ENCODE peak calls at places on chromosomes 12 and 14, in eight cellular contexts. O is tibial nerve; I is CD4-positive, alpha-beta memory T cell; G is SJSA1; C is aorta; J is esophagus muscularis mucosa; W is GM12878; F is right lobe of liver. V is an unnamed sample.

GRCh38 chr14:81246561-81247270 is 26.0 kb upstream of the GTF2A1 start:
- DNase-seq in O (no peak), I (no peak), G (no peak), C (no peak), J (peak; percentile 45), W (no peak), F (no peak), V (no peak)

GRCh38 chr14:53054457-53054856 is 98.7 kb downstream of the DDHD1 start:
- DNase-seq in O (no peak), I (no peak), G (no peak), C (no peak), J (no peak), W (no peak), F (no peak), V (no peak)

GRCh38 chr12:107847430-107847829 is 72.9 kb downstream of the ASCL4 start:
- DNase-seq in O (no peak), I (no peak), G (no peak), C (no peak), J (no peak), W (no peak), F (no peak), V (no peak)

GRCh38 chr12:123905319-123905925 is 67.2 kb downstream of the CCDC92 start:
- DNase-seq in O (peak; percentile 70), I (peak; percentile 65), G (peak; percentile 61), C (peak; percentile 68), J (no peak), W (peak; percentile 9), F (peak; percentile 35), V (peak; percentile 76)

GRCh38 chr14:55955175-55955574 is 163.0 kb upstream of the PELI2 start:
- DNase-seq in O (no peak), I (no peak), G (no peak), C (no peak), J (no peak), W (no peak), F (no peak), V (no peak)

GRCh38 chr14:64708148-64709004 is 4.2 kb downstream of the PLEKHG3 start:
- DNase-seq in O (no peak), I (peak; percentile 85), G (peak; percentile 63), C (peak; percentile 80), J (no peak), W (no peak), F (peak; percentile 80), V (no peak)

GRCh38 chr12:116297224-116297834 is 19.8 kb upstream of the MED13L start:
- DNase-seq in O (no peak), I (no peak), G (no peak), C (no peak), J (no peak), W (no peak), F (no peak), V (no peak)

GRCh38 chr14:44979740-44980346 is 17.9 kb downstream of the TOGARAM1 start:
- DNase-seq in O (no peak), I (no peak), G (no peak), C (no peak), J (no peak), W (no peak), F (peak; percentile 34), V (no peak)

GRCh38 chr12:124517260-124518050 is 50.0 kb downstream of the NCOR2 start:
- DNase-seq in O (peak; percentile 57), I (no peak), G (peak; percentile 61), C (peak; percentile 87), J (no peak), W (no peak), F (peak; percentile 74), V (no peak)

GRCh38 chr12:49693931-49694439 is 13.2 kb downstream of the FMNL3 start:
- DNase-seq in O (no peak), I (no peak), G (no peak), C (no peak), J (no peak), W (no peak), F (no peak), V (no peak)

GRCh38 chr12:119911147-119911546 is 34.0 kb upstream of the CIT start:
- DNase-seq in O (no peak), I (no peak), G (no peak), C (no peak), J (no peak), W (no peak), F (no peak), V (no peak)

GRCh38 chr14:26926585-26926984 is 328.8 kb upstream of the NOVA1 start:
- DNase-seq in O (no peak), I (no peak), G (no peak), C (no peak), J (no peak), W (no peak), F (no peak), V (no peak)

DNA sequence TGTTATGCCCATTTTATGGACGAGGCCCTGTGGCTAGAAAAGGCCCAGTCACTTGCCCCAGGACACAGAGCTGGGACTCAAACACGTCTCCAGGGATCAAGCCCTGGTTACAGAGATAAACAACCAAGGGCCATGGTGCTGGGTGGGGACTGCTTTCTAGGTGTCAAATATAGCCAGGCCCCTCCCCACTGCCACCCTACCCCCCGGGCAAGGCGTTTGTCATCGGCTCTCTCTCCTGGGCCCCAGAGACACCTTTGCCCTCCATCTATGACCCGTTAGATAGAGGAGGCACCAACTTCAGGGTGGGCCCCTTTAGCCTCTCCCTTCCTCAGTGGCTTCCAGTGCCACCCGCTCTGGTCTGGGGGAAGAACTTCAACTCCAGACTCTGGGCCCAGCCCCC is 18.0 kb downstream of the LTBP2 start:
- DNase-seq in O (no peak), I (no peak), G (no peak), C (no peak), J (no peak), W (no peak), F (no peak), V (no peak)
- H3K27ac ChIP-seq in O (peak overlapping the region; percentile 5), I (no peak overlapping the region), G (no peak overlapping the region), C (peak overlapping the region; percentile 34), J (peak overlapping the region; percentile 80), W (no peak overlapping the region), F (no peak overlapping the region), V (no peak overlapping the region)

GRCh38 chr12:81333812-81334211 is 255.9 kb downstream of the ACSS3 start:
- DNase-seq in O (no peak), I (no peak), G (no peak), C (no peak), J (no peak), W (no peak), F (no peak), V (no peak)

GRCh38 chr12:81327458-81327857 is 249.6 kb downstream of the ACSS3 start:
- DNase-seq in O (no peak), I (no peak), G (no peak), C (no peak), J (no peak), W (no peak), F (no peak), V (no peak)

GRCh38 chr12:81329088-81329487 is 251.2 kb downstream of the ACSS3 start:
- DNase-seq in O (no peak), I (no peak), G (no peak), C (no peak), J (no peak), W (no peak), F (no peak), V (no peak)

GRCh38 chr12:81330480-81330879 is 252.6 kb downstream of the ACSS3 start:
- DNase-seq in O (no peak), I (no peak), G (no peak), C (no peak), J (no peak), W (no peak), F (no peak), V (no peak)

DNA sequence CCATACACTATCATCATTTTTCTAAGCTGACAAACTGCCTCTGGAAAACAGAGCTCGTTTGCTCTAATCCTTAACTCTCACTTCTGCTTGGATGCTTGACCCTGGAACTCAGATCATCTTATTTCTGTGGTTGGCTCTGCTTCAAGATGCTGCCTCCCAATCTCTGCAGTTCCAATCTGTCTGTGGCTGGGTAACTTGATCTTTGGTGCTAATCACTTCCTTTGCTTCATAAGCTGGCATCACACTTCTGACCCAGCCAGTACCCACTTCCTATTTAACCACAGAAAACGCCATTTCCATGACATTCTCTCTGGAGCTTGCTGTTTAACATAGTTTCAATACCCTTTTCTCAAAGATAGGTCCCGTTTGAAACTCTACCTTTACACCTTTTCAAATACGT is 254.2 kb downstream of the ACSS3 start:
- DNase-seq in O (no peak), I (no peak), G (no peak), C (no peak), J (no peak), W (no peak), F (no peak), V (no peak)
- H3K27ac ChIP-seq in O (no peak overlapping the region), I (no peak overlapping the region), G (no peak overlapping the region), C (no peak overlapping the region), J (no peak overlapping the region), W (no peak overlapping the region), F (no peak overlapping the region), V (no peak overlapping the region)

GRCh38 chr14:73463411-73463810 is 5.1 kb upstream of the NUMB start:
- DNase-seq in O (peak; percentile 68), I (no peak), G (no peak), C (peak; percentile 77), J (no peak), W (no peak), F (no peak), V (peak; percentile 75)

GRCh38 chr14:73461478-73462077 is 3.2 kb upstream of the NUMB start:
- DNase-seq in O (no peak), I (no peak), G (no peak), C (no peak), J (no peak), W (no peak), F (no peak), V (no peak)

GRCh38 chr14:73460691-73461127 is 2.4 kb upstream of the NUMB start:
- DNase-seq in O (peak; percentile 26), I (no peak), G (no peak), C (no peak), J (no peak), W (no peak), F (no peak), V (no peak)

GRCh38 chr14:73462815-73463214 is 4.5 kb upstream of the NUMB start:
- DNase-seq in O (no peak), I (no peak), G (no peak), C (no peak), J (no peak), W (no peak), F (no peak), V (no peak)

DNA sequence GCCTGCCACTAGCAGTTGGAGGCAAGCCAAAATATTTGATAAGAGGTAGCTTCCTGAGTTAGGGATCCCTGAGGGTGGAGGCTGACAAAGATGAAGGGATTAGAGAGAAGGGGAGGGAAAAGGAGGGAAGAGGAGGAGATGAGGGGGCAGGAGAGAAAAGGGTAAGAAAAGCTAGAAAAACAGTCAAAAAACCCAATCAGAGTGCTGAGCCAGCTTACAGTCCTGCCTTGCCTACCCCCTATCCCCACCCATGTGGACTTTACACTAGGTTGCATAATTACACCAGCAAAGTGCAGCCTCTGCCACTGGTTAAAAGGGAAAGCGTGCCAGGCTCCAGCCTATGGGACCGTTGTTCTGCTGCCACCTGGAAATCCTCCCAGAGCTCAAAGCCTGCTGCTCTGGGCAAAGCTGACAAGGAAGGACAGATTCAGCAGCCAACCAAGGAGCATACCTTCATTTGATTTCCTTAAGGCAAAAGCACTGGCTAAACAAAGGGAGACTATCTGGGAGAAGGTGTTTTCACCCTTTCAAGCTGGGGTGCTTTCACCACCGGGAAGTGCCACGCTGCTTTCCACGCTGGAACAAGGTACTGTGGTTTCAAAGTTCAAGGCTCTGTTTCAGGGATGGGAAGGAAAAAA is 3.9 kb upstream of the NUMB start:
- DNase-seq in O (no peak), I (no peak), G (no peak), C (peak; percentile 60), J (no peak), W (no peak), F (peak; percentile 84), V (no peak)
- H3K27ac ChIP-seq in O (no peak overlapping the region), I (no peak overlapping the region), G (no peak overlapping the region), C (no peak overlapping the region), J (peak overlapping the region; percentile 63), W (no peak overlapping the region), F (peak overlapping the region; percentile 74), V (no peak overlapping the region)

GRCh38 chr14:63705561-63706070 is 22.2 kb downstream of the SGPP1 start:
- DNase-seq in O (no peak), I (no peak), G (no peak), C (no peak), J (no peak), W (peak; percentile 71), F (no peak), V (no peak)
- H3K27ac ChIP-seq in O (no peak overlapping the region), I (no peak overlapping the region), G (no peak overlapping the region), C (no peak overlapping the region), J (no peak overlapping the region), W (peak overlapping the region; percentile 62), F (no peak overlapping the region), V (no peak overlapping the region)

V was measured in CD4-positive, CD25-positive, alpha-beta regulatory T cell.